ENCODE peak calls at places on chromosomes 5 and 9, in seven cellular contexts. K is right atrium auricular region, E is PC-9, Y is Panc1, Q is GM23248, M is tibial artery, A is A549. T is an unnamed sample.

GRCh38 chr5:133252133-133252480 is 200.3 kb downstream of the HSPA4 start:
- DNase-seq in K (no peak), E (no peak), Y (no peak), Q (no peak), M (no peak), A (no peak), T (no peak)

GRCh38 chr5:134586866-134587524 is 45.6 kb downstream of the SAR1B start:
- DNase-seq in K (peak; percentile 84), E (peak; percentile 77), Y (no peak), Q (peak; percentile 89), M (peak; percentile 91), A (peak; percentile 89), T (peak; percentile 77)

GRCh38 chr5:88882321-88883038 is 504 bp downstream of the MEF2C start:
- DNase-seq in K (no peak), E (no peak), Y (no peak), Q (peak; percentile 40), M (no peak), A (no peak), T (no peak)

GRCh38 chr5:127565586-127566270 is 48.3 kb downstream of the PRRC1 start:
- DNase-seq in K (no peak), E (no peak), Y (no peak), Q (no peak), M (no peak), A (no peak), T (no peak)

GRCh38 chr5:56247596-56247995 is 14.5 kb upstream of the ANKRD55 start:
- DNase-seq in K (no peak), E (no peak), Y (no peak), Q (peak; percentile 48), M (no peak), A (no peak), T (no peak)

GRCh38 chr9:35658144-35658893 is at the start of gene CCDC107:
- DNase-seq in K (peak; percentile 81), E (peak; percentile 72), Y (no peak), Q (peak; percentile 93), M (peak; percentile 92), A (peak; percentile 79), T (peak; percentile 74)

GRCh38 chr5:52269395-52269794 is 518.3 kb upstream of the ITGA1 start:
- DNase-seq in K (no peak), E (no peak), Y (no peak), Q (no peak), M (no peak), A (no peak), T (no peak)

GRCh38 chr9:136081113-136081825 is 13.8 kb downstream of the NACC2 start:
- DNase-seq in K (no peak), E (no peak), Y (no peak), Q (no peak), M (peak; percentile 65), A (no peak), T (peak; percentile 73)

GRCh38 chr5:55625603-55625875 is 86.6 kb downstream of the SLC38A9 start:
- DNase-seq in K (no peak), E (no peak), Y (no peak), Q (no peak), M (no peak), A (no peak), T (no peak)

GRCh38 chr9:88816141-88816540 is 175.1 kb upstream of the S1PR3 start:
- DNase-seq in K (no peak), E (no peak), Y (no peak), Q (peak; percentile 87), M (no peak), A (no peak), T (no peak)

GRCh38 chr5:15463231-15463630 is 36.7 kb upstream of the FBXL7 start:
- DNase-seq in K (no peak), E (no peak), Y (no peak), Q (peak; percentile 54), M (no peak), A (no peak), T (no peak)

GRCh38 chr5:57177479-57178156 is 3.8 kb downstream of the GPBP1 start:
- DNase-seq in K (no peak), E (no peak), Y (no peak), Q (no peak), M (no peak), A (no peak), T (no peak)

GRCh38 chr9:36191290-36191645 is 547 bp downstream of the CLTA start:
- DNase-seq in K (no peak), E (no peak), Y (no peak), Q (peak; percentile 73), M (no peak), A (no peak), T (no peak)

GRCh38 chr9:114512337-114512874 is 7.1 kb upstream of the WHRN start:
- DNase-seq in K (no peak), E (no peak), Y (no peak), Q (no peak), M (no peak), A (no peak), T (no peak)

GRCh38 chr5:139755892-139756671 is 39.5 kb upstream of the PSD2 start:
- DNase-seq in K (no peak), E (no peak), Y (no peak), Q (no peak), M (no peak), A (no peak), T (no peak)

GRCh38 chr9:96137666-96138429 is 164.1 kb downstream of the HSD17B3 start:
- DNase-seq in K (no peak), E (no peak), Y (no peak), Q (peak; percentile 49), M (no peak), A (no peak), T (no peak)

GRCh38 chr5:35009059-35009458 is 38.7 kb downstream of the AGXT2 start:
- DNase-seq in K (no peak), E (no peak), Y (no peak), Q (peak; percentile 41), M (no peak), A (no peak), T (no peak)

GRCh38 chr9:98856982-98857381 is 49.5 kb downstream of the GALNT12 start:
- DNase-seq in K (no peak), E (no peak), Y (no peak), Q (no peak), M (no peak), A (no peak), T (no peak)

GRCh38 chr9:127117801-127118200 is 4.6 kb downstream of the ANGPTL2 start:
- DNase-seq in K (no peak), E (no peak), Y (no peak), Q (no peak), M (no peak), A (no peak), T (no peak)

GRCh38 chr5:157072508-157072907 is 13.6 kb upstream of the HAVCR1 start:
- DNase-seq in K (no peak), E (peak; percentile 57), Y (no peak), Q (no peak), M (no peak), A (no peak), T (no peak)

GRCh38 chr5:177431317-177432142 is 5.1 kb downstream of the GRK6 start:
- DNase-seq in K (no peak), E (no peak), Y (no peak), Q (no peak), M (no peak), A (no peak), T (no peak)

GRCh38 chr5:135013947-135014570 is 20.0 kb downstream of the PITX1 start:
- DNase-seq in K (peak; percentile 43), E (no peak), Y (no peak), Q (peak; percentile 49), M (peak; percentile 84), A (no peak), T (no peak)

GRCh38 chr9:90219548-90220118 is 423.0 kb downstream of the DIRAS2 start:
- DNase-seq in K (no peak), E (peak; percentile 8), Y (no peak), Q (peak; percentile 0), M (no peak), A (peak; percentile 28), T (no peak)

GRCh38 chr9:91180240-91180929 is 181.3 kb downstream of the AUH start:
- DNase-seq in K (peak; percentile 42), E (no peak), Y (no peak), Q (no peak), M (peak; percentile 63), A (no peak), T (no peak)

GRCh38 chr9:77953590-77953989 is 78.0 kb downstream of the GNAQ start:
- DNase-seq in K (no peak), E (no peak), Y (no peak), Q (no peak), M (no peak), A (no peak), T (no peak)

GRCh38 chr5:126864042-126864688 is 87.2 kb downstream of the LMNB1 start:
- DNase-seq in K (no peak), E (no peak), Y (no peak), Q (no peak), M (no peak), A (peak; percentile 15), T (peak; percentile 90)

GRCh38 chr9:5651246-5651645 is 22.3 kb downstream of the RIC1 start:
- DNase-seq in K (no peak), E (no peak), Y (no peak), Q (no peak), M (no peak), A (no peak), T (no peak)
- H3K9me3 ChIP-seq in K (peaks cover 7% of the 10 kb centered on the region), E (peaks cover 10% of the 10 kb centered on the region), Y (no peaks in the 10 kb centered on the region), Q (peaks cover 5% of the 10 kb centered on the region), M (peaks cover 16% of the 10 kb centered on the region), A (peaks cover 19% of the 10 kb centered on the region), T (peaks cover 3% of the 10 kb centered on the region)

GRCh38 chr9:118302721-118303120 is 598.5 kb downstream of the TLR4 start:
- DNase-seq in K (no peak), E (no peak), Y (no peak), Q (no peak), M (no peak), A (no peak), T (no peak)
- H3K9me3 ChIP-seq in K (no peaks in the 10 kb centered on the region), E (no peaks in the 10 kb centered on the region), Y (no peaks in the 10 kb centered on the region), Q (no peaks in the 10 kb centered on the region), M (no peaks in the 10 kb centered on the region), A (no peaks in the 10 kb centered on the region), T (no peaks in the 10 kb centered on the region)

DNA sequence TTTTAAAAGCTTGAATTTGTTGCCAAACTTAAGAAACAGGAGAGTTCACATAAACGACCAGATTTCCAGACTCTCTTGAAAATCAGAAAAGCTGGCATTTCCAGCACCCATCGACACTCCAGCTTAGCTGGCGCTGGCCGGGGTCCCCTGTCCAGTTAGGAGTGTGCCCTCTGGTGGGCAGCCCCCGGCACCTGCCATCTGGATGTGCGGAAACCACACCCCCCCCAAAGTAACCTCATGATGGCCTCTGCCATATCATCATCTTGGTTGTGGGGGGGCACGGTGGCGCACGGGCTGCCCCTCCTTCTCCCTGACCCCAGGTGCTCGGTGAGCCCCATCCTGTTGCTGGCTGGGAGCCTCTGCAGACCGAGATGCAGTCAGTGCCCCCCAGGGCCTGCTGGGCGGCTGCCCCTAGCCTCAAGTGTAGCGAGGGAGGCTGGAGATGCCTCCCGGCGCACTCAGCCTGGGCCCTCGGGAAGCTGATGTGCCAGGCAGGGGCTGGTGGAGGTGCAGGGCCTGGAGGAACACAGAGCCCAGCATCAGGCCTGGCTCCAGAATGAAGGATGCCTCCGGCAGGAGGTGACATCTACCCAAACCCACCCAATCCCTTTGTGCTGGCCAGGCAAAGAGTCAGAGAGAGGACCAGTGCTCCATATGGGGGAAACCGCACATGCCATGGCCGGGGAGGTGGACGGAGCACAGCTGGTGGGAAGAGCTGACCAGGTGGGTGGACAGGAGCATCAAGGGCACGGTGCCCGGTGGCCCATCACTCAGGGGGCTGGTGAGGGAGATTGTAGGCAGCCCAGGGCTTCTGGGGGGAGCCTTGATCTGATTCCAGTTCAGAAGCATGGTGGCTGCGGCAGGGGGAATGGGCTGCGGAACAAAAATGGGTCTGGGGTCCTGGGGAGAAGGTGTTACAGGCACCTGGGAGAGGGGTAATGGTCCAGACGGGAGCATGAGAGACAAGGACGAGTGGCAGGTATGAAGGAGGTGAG is 70.6 kb downstream of the ADAMTS2 start:
- DNase-seq in K (no peak), E (no peak), Y (no peak), Q (no peak), M (peak; percentile 56), A (no peak), T (no peak)
- H3K9me3 ChIP-seq in K (no peaks in the 10 kb centered on the region), E (no peaks in the 10 kb centered on the region), Y (no peaks in the 10 kb centered on the region), Q (no peaks in the 10 kb centered on the region), M (no peaks in the 10 kb centered on the region), A (peaks cover 20% of the 10 kb centered on the region), T (no peaks in the 10 kb centered on the region)

GRCh38 chr5:141360685-141361084 is 891 bp downstream of the PCDHGB2 start:
- DNase-seq in K (no peak), E (no peak), Y (no peak), Q (no peak), M (no peak), A (no peak), T (no peak)
- H3K9me3 ChIP-seq in K (peaks cover 19% of the 10 kb centered on the region), E (peaks cover 7% of the 10 kb centered on the region), Y (peaks cover 13% of the 10 kb centered on the region), Q (peaks cover 7% of the 10 kb centered on the region), M (peaks cover 91% of the 10 kb centered on the region), A (peaks cover 69% of the 10 kb centered on the region), T (peaks cover 21% of the 10 kb centered on the region)